ENCODE peak calls at places on chromosomes 1 and 21, in eight cellular contexts. Z is HT-29; H is amniotic stem cell; N is T-helper 17 cell; C is upper lobe of right lung; F is A172; V is HFF-Myc; W is naive thymus-derived CD4-positive, alpha-beta T cell. R is an unnamed sample.

GRCh38 chr1:77513839-77514763 is 168.4 kb downstream of the ZZZ3 start:
- DNase-seq in Z (no peak), H (peak; percentile 9), N (no peak), C (no peak), F (peak; percentile 73), V (peak; percentile 73), W (no peak), R (no peak)

GRCh38 chr1:181324797-181325616 is 158.3 kb upstream of the CACNA1E start:
- DNase-seq in Z (peak; percentile 59), H (no peak), N (no peak), C (no peak), F (no peak), V (no peak), W (no peak), R (peak; percentile 73)

GRCh38 chr1:230306158-230306557 is 120.0 kb downstream of the PGBD5 start:
- DNase-seq in Z (no peak), H (no peak), N (no peak), C (no peak), F (no peak), V (no peak), W (no peak), R (no peak)

GRCh38 chr1:208528577-208529240 is 284.5 kb upstream of the PLXNA2 start:
- DNase-seq in Z (no peak), H (no peak), N (no peak), C (no peak), F (no peak), V (no peak), W (no peak), R (no peak)

GRCh38 chr1:21067551-21068227 is 109.0 kb downstream of the EIF4G3 start:
- DNase-seq in Z (no peak), H (no peak), N (no peak), C (no peak), F (no peak), V (no peak), W (no peak), R (no peak)

GRCh38 chr1:101164776-101165175 is 72.0 kb upstream of the S1PR1 start:
- DNase-seq in Z (no peak), H (no peak), N (no peak), C (no peak), F (no peak), V (no peak), W (no peak), R (no peak)

GRCh38 chr1:70666381-70667140 is 255.5 kb downstream of the CTH start:
- DNase-seq in Z (no peak), H (no peak), N (no peak), C (no peak), F (no peak), V (no peak), W (no peak), R (no peak)

GRCh38 chr1:234613128-234613875 is 3.3 kb upstream of the IRF2BP2 start:
- DNase-seq in Z (peak; percentile 75), H (peak; percentile 60), N (no peak), C (no peak), F (no peak), V (no peak), W (no peak), R (no peak)

GRCh38 chr1:69589799-69590198 is 22.1 kb downstream of the LRRC7 start:
- DNase-seq in Z (no peak), H (no peak), N (no peak), C (no peak), F (no peak), V (no peak), W (no peak), R (no peak)

GRCh38 chr1:235286667-235287066 is 41.3 kb downstream of the ARID4B start:
- DNase-seq in Z (no peak), H (no peak), N (no peak), C (no peak), F (no peak), V (no peak), W (no peak), R (no peak)

GRCh38 chr1:215786997-215787396 is 219.9 kb downstream of the KCTD3 start:
- DNase-seq in Z (no peak), H (no peak), N (no peak), C (no peak), F (no peak), V (no peak), W (no peak), R (no peak)

GRCh38 chr1:192445849-192446489 is 129.2 kb downstream of the RGS21 start:
- DNase-seq in Z (peak; percentile 75), H (no peak), N (no peak), C (no peak), F (peak; percentile 67), V (peak; percentile 31), W (peak; percentile 10), R (peak; percentile 68)

GRCh38 chr1:31800677-31800967 is 15.2 kb downstream of the SPOCD1 start:
- DNase-seq in Z (no peak), H (no peak), N (no peak), C (no peak), F (no peak), V (no peak), W (no peak), R (no peak)

GRCh38 chr1:182299728-182300581 is 91.6 kb downstream of the GLUL start:
- DNase-seq in Z (no peak), H (no peak), N (no peak), C (peak; percentile 66), F (no peak), V (no peak), W (no peak), R (peak; percentile 60)

GRCh38 chr1:63169057-63169456 is 153.3 kb upstream of the FOXD3 start:
- DNase-seq in Z (no peak), H (no peak), N (no peak), C (no peak), F (no peak), V (no peak), W (no peak), R (no peak)

GRCh38 chr1:155858805-155859233 is 548 bp upstream of the SYT11 start:
- DNase-seq in Z (no peak), H (peak; percentile 31), N (no peak), C (no peak), F (no peak), V (no peak), W (no peak), R (peak; percentile 12)

GRCh38 chr1:27569506-27570382 is 34.2 kb downstream of the AHDC1 start:
- DNase-seq in Z (peak; percentile 17), H (no peak), N (no peak), C (no peak), F (no peak), V (no peak), W (no peak), R (no peak)

GRCh38 chr1:50491142-50491541 is 67.9 kb upstream of the DMRTA2 start:
- DNase-seq in Z (no peak), H (no peak), N (no peak), C (no peak), F (no peak), V (no peak), W (no peak), R (no peak)

GRCh38 chr1:32896451-32896850 is 4.7 kb downstream of the TMEM54 start:
- DNase-seq in Z (no peak), H (no peak), N (no peak), C (peak; percentile 25), F (no peak), V (no peak), W (no peak), R (no peak)

GRCh38 chr1:21302747-21303715 is 12.8 kb upstream of the ECE1 start:
- DNase-seq in Z (peak; percentile 19), H (no peak), N (no peak), C (no peak), F (peak; percentile 63), V (peak; percentile 97), W (no peak), R (no peak)

GRCh38 chr1:220787069-220787614 is 429 bp downstream of the MTARC1 start:
- DNase-seq in Z (peak; percentile 74), H (no peak), N (no peak), C (peak; percentile 84), F (no peak), V (no peak), W (no peak), R (peak; percentile 80)

GRCh38 chr21:46294647-46295176 is 8.6 kb downstream of the YBEY start:
- DNase-seq in Z (no peak), H (no peak), N (no peak), C (no peak), F (peak; percentile 86), V (peak; percentile 48), W (no peak), R (peak; percentile 22)

GRCh38 chr1:34924759-34925555 is 4.5 kb downstream of the DLGAP3 start:
- DNase-seq in Z (peak; percentile 60), H (peak; percentile 31), N (no peak), C (peak; percentile 80), F (peak; percentile 16), V (peak; percentile 17), W (peak; percentile 28), R (peak; percentile 81)

GRCh38 chr1:115793162-115793561 is 24.6 kb upstream of the CASQ2 start:
- DNase-seq in Z (no peak), H (no peak), N (no peak), C (no peak), F (no peak), V (no peak), W (no peak), R (no peak)

GRCh38 chr1:180533571-180533987 is 25.2 kb upstream of the OVAAL start:
- DNase-seq in Z (peak; percentile 79), H (peak; percentile 35), N (peak; percentile 23), C (peak; percentile 77), F (peak; percentile 74), V (no peak), W (peak; percentile 28), R (peak; percentile 85)

GRCh38 chr1:212638419-212639151 is 30.0 kb downstream of the ATF3 start:
- DNase-seq in Z (no peak), H (no peak), N (no peak), C (no peak), F (no peak), V (no peak), W (no peak), R (no peak)

GRCh38 chr1:178932552-178932906 is 61.7 kb upstream of the ANGPTL1 start:
- DNase-seq in Z (no peak), H (no peak), N (no peak), C (no peak), F (no peak), V (no peak), W (no peak), R (no peak)

GRCh38 chr1:157562515-157562914 is 10.2 kb upstream of the FCRL5 start:
- DNase-seq in Z (no peak), H (no peak), N (no peak), C (no peak), F (no peak), V (no peak), W (no peak), R (no peak)

GRCh38 chr1:40711465-40712404 is 20.2 kb downstream of the NFYC start:
- DNase-seq in Z (peak; percentile 40), H (no peak), N (no peak), C (no peak), F (peak; percentile 45), V (no peak), W (no peak), R (peak; percentile 28)

GRCh38 chr1:25694591-25695007 is 78.0 kb downstream of the MAN1C1 start:
- DNase-seq in Z (no peak), H (no peak), N (no peak), C (no peak), F (no peak), V (no peak), W (no peak), R (no peak)

GRCh38 chr1:29471487-29472313 is 235.4 kb downstream of the PTPRU start:
- DNase-seq in Z (no peak), H (no peak), N (no peak), C (no peak), F (no peak), V (no peak), W (no peak), R (no peak)

GRCh38 chr1:180366386-180367068 is 135.8 kb downstream of the ACBD6 start:
- DNase-seq in Z (no peak), H (no peak), N (no peak), C (no peak), F (no peak), V (no peak), W (no peak), R (no peak)

GRCh38 chr1:195141294-195141693 is 1466.9 kb downstream of the KCNT2 start:
- DNase-seq in Z (no peak), H (no peak), N (no peak), C (no peak), F (peak; percentile 23), V (peak; percentile 2), W (no peak), R (no peak)

GRCh38 chr1:158246650-158247049 is 7.6 kb upstream of the CD1A start:
- DNase-seq in Z (peak; percentile 14), H (no peak), N (no peak), C (no peak), F (no peak), V (no peak), W (no peak), R (no peak)